ENCODE peak calls at places on chromosomes 12 and 14, in nine cellular contexts. O is mesendoderm, X is amygdala, Y is A549, G is activated B cell treated with CpG ODN at 0.5 μM for 24 hours, V is DMS79, Q is T-helper 1 cell, A is WTC11, P is HFFc6. S is an unnamed sample.

GRCh38 chr12:84502907-84503787 is 409.5 kb downstream of the SLC6A15 start:
- DNase-seq in X (peak), A (peak), O (peak), G (no peak), P (peak), V (no peak), Q (no peak), Y (peak), S (no peak)

GRCh38 chr12:1220127-1221092 is 229.4 kb downstream of the ERC1 start:
- DNase-seq in Y (no peak), O (no peak), A (no peak), X (no peak), V (no peak), P (no peak), G (no peak), Q (no peak), S (no peak)

GRCh38 chr12:124510301-124510970 is 57.0 kb downstream of the NCOR2 start:
- DNase-seq in X (peak), Q (no peak), G (no peak), V (no peak), O (no peak), Y (no peak), P (no peak), A (peak), S (no peak)

GRCh38 chr14:91173221-91173670 is 59.4 kb downstream of the DGLUCY start:
- DNase-seq in Q (peak), Y (peak), G (peak), O (peak), X (peak), P (peak), V (peak), A (peak), S (peak)

GRCh38 chr14:104271394-104271793 is 133.0 kb downstream of the KIF26A start:
- DNase-seq in P (no peak), A (no peak), Q (no peak), Y (no peak), O (no peak), V (no peak), G (no peak), X (no peak), S (no peak)

GRCh38 chr14:21024668-21025373 is at the start of gene NDRG2:
- DNase-seq in O (peak), G (peak), X (peak), V (peak), P (no peak), Q (peak), Y (peak), A (peak), S (peak)

GRCh38 chr12:120228291-120229070 is 27.6 kb upstream of the RPLP0 start:
- DNase-seq in Y (peak), P (peak), G (peak), Q (peak), O (peak), X (peak), A (peak), V (peak), S (peak)

GRCh38 chr14:36245223-36245622 is 68.7 kb upstream of the PTCSC3 start:
- DNase-seq in Q (no peak), A (no peak), G (no peak), Y (no peak), O (peak), V (no peak), P (no peak), X (no peak), S (no peak)

GRCh38 chr12:14664434-14665023 is 31.9 kb downstream of the GUCY2C start:
- DNase-seq in G (no peak), A (no peak), O (peak), P (peak), Y (peak), V (peak), X (no peak), Q (peak), S (no peak)

GRCh38 chr14:24070285-24071143 is 848 bp upstream of the CPNE6 start:
- DNase-seq in Q (no peak), X (no peak), A (no peak), O (no peak), G (no peak), Y (no peak), P (no peak), V (peak), S (no peak)

GRCh38 chr12:123131879-123132402 is 18.9 kb downstream of the PITPNM2 start:
- DNase-seq in Q (no peak), O (no peak), G (no peak), A (no peak), V (peak), P (no peak), Y (no peak), X (no peak), S (no peak)

GRCh38 chr14:76314521-76314951 is 61.4 kb upstream of the ESRRB start:
- DNase-seq in V (no peak), G (no peak), O (peak), X (no peak), A (no peak), Q (no peak), P (no peak), Y (no peak), S (no peak)

GRCh38 chr14:76726551-76726961 is 34.7 kb upstream of the VASH1 start:
- DNase-seq in Y (no peak), V (no peak), Q (no peak), A (peak), X (no peak), P (no peak), G (no peak), O (peak), S (no peak)

GRCh38 chr14:77158175-77158908 is 16.8 kb upstream of the ZDHHC22 start:
- DNase-seq in X (peak), O (peak), A (peak), V (peak), P (peak), Q (no peak), Y (no peak), G (no peak), S (no peak)

GRCh38 chr14:89242871-89243270 is 174.2 kb downstream of the FOXN3 start:
- DNase-seq in Q (no peak), Y (no peak), X (no peak), O (peak), G (no peak), A (peak), V (no peak), P (no peak), S (no peak)

GRCh38 chr12:122063691-122064033 is 14.9 kb upstream of the MLXIP start:
- DNase-seq in X (no peak), O (no peak), P (no peak), Q (no peak), Y (no peak), G (no peak), A (no peak), V (no peak), S (no peak)

GRCh38 chr12:110934093-110934852 is 13.9 kb upstream of the MYL2 start:
- DNase-seq in X (no peak), A (no peak), O (peak), V (no peak), P (peak), Q (no peak), Y (peak), G (no peak), S (no peak)

GRCh38 chr12:120156315-120157259 is 37.9 kb downstream of the GCN1 start:
- DNase-seq in G (no peak), X (no peak), A (no peak), P (no peak), V (no peak), Q (no peak), O (no peak), Y (no peak), S (no peak)

GRCh38 chr14:67269338-67270060 is 28.3 kb downstream of the PALS1 start:
- DNase-seq in O (peak), V (no peak), P (peak), A (no peak), X (no peak), G (no peak), Q (no peak), Y (no peak), S (no peak)

GRCh38 chr14:68662395-68662794 is 130.5 kb downstream of the ZFP36L1 start:
- DNase-seq in O (no peak), A (no peak), Y (no peak), G (no peak), Q (no peak), P (peak), X (no peak), V (no peak), S (no peak)

GRCh38 chr14:81206115-81206514 is 14.6 kb downstream of the GTF2A1 start:
- DNase-seq in A (no peak), G (no peak), P (no peak), Q (no peak), O (no peak), X (no peak), Y (no peak), V (no peak), S (no peak)

GRCh38 chr14:67697006-67697405 is 1.4 kb upstream of the RDH11 start:
- DNase-seq in X (no peak), P (no peak), Y (no peak), O (no peak), G (no peak), Q (no peak), V (no peak), A (no peak), S (no peak)

GRCh38 chr14:99422220-99423010 is 58.2 kb downstream of the SETD3 start:
- DNase-seq in Q (no peak), Y (no peak), V (no peak), P (no peak), X (no peak), O (no peak), A (no peak), G (no peak), S (no peak)

GRCh38 chr12:33277386-33277785 is 162.2 kb downstream of the SYT10 start:
- DNase-seq in A (no peak), Q (no peak), V (no peak), G (no peak), O (no peak), Y (no peak), P (no peak), X (no peak), S (no peak)

GRCh38 chr14:54738009-54738408 is 164.6 kb downstream of the GCH1 start:
- DNase-seq in X (no peak), Y (no peak), Q (no peak), O (no peak), P (no peak), V (no peak), G (no peak), A (no peak), S (no peak)

GRCh38 chr12:124913474-124914391 is 717 bp downstream of the UBC start:
- DNase-seq in Y (no peak), P (peak), A (peak), X (no peak), O (peak), G (peak), V (no peak), Q (peak), S (peak)

GRCh38 chr12:67764055-67764454 is 115.5 kb downstream of the DYRK2 start:
- DNase-seq in G (no peak), V (no peak), A (no peak), X (no peak), Y (no peak), O (no peak), P (no peak), Q (no peak), S (no peak)

GRCh38 chr14:29282169-29282568 is 515.6 kb downstream of the FOXG1 start:
- DNase-seq in A (no peak), X (no peak), Y (no peak), V (no peak), G (no peak), O (no peak), Q (no peak), P (peak), S (no peak)

GRCh38 chr12:60123443-60124000 is 527.7 kb downstream of the SLC16A7 start:
- DNase-seq in V (no peak), Y (no peak), X (no peak), P (peak), Q (no peak), A (no peak), G (no peak), O (no peak), S (no peak)

GRCh38 chr14:59455411-59455810 is 9.8 kb downstream of the GPR135 start:
- DNase-seq in Y (no peak), P (peak), V (no peak), X (no peak), A (no peak), Q (no peak), O (no peak), G (no peak), S (no peak)

GRCh38 chr12:202081-202731 is 11.8 kb downstream of the SLC6A12 start:
- DNase-seq in A (peak), Y (no peak), P (no peak), X (peak), V (peak), G (no peak), Q (no peak), O (peak), S (no peak)

GRCh38 chr14:94348836-94349235 is 25.7 kb upstream of the SERPINA6 start:
- DNase-seq in A (no peak), Q (no peak), G (no peak), V (no peak), X (no peak), P (no peak), Y (no peak), O (no peak), S (no peak)

GRCh38 chr14:95133282-95133681 is 24.0 kb downstream of the DICER1 start:
- DNase-seq in Y (no peak), X (peak), P (no peak), G (no peak), A (no peak), O (no peak), V (no peak), Q (no peak), S (no peak)

GRCh38 chr14:51818748-51819386 is 41.5 kb upstream of the GNG2 start:
- DNase-seq in Q (no peak), X (no peak), G (no peak), V (peak), A (no peak), O (no peak), Y (no peak), P (no peak), S (no peak)

GRCh38 chr12:78703820-78704525 is 160.6 kb upstream of the SYT1 start:
- DNase-seq in X (no peak), P (peak), O (peak), Y (peak), G (no peak), V (no peak), A (no peak), Q (no peak), S (no peak)

GRCh38 chr14:104224516-104225281 is 86.3 kb downstream of the KIF26A start:
- DNase-seq in Y (peak), O (peak), P (no peak), X (no peak), Q (no peak), V (peak), A (peak), G (no peak), S (no peak)

GRCh38 chr14:35687335-35687939 is 121.7 kb downstream of the RALGAPA1 start:
- DNase-seq in Y (peak), V (peak), O (peak), G (no peak), X (no peak), A (peak), P (peak), Q (no peak), S (no peak)

GRCh38 chr14:34461334-34462131 is 507 bp downstream of the SPTSSA start:
- DNase-seq in P (peak), G (no peak), A (peak), Y (peak), Q (no peak), O (peak), V (peak), X (peak), S (no peak)